ENCODE peak calls at places on chromosomes 5 and 9, in four cellular contexts. W is fibroblast of lung, C is lower lobe of right lung, G is IMR-90. N is an unnamed sample.
A peak's percentile ranks its signal among the peaks of the same experiment; 100 is the strongest.

GRCh38 chr5:93899026-93899600 is 157.7 kb upstream of the POU5F2 start:
- DNase-seq in G (no peak), C (no peak), W (no peak), N (no peak)

GRCh38 chr9:109771796-109772525 is 8.0 kb upstream of the PALM2AKAP2 start:
- DNase-seq in W (peak; percentile 81), G (peak; percentile 64), C (no peak), N (no peak)

GRCh38 chr5:38871790-38872551 is 26.2 kb downstream of the OSMR start:
- DNase-seq in C (no peak), W (peak; percentile 99), G (peak; percentile 100), N (no peak)

GRCh38 chr5:67581203-67581602 is 384.6 kb upstream of the CD180 start:
- DNase-seq in C (no peak), G (no peak), W (peak; percentile 29), N (no peak)

GRCh38 chr5:66554211-66554610 is 42.0 kb upstream of the MAST4 start:
- DNase-seq in W (peak; percentile 93), G (no peak), C (no peak), N (no peak)

GRCh38 chr5:24110019-24110615 is 534.7 kb downstream of the CDH10 start:
- DNase-seq in G (no peak), C (no peak), W (peak; percentile 3), N (no peak)

GRCh38 chr5:112419050-112419595 is at the start of gene EPB41L4A:
- DNase-seq in C (peak; percentile 43), G (no peak), W (peak; percentile 8), N (peak; percentile 16)

GRCh38 chr9:92342825-92343488 is 17.2 kb downstream of the CENPP start:
- DNase-seq in C (no peak), W (peak; percentile 45), G (peak; percentile 9), N (no peak)

GRCh38 chr9:117276444-117276843 is 138.4 kb downstream of the ASTN2 start:
- DNase-seq in C (no peak), G (no peak), W (no peak), N (no peak)

GRCh38 chr5:11075010-11075860 is 314.2 kb upstream of the DAP start:
- DNase-seq in G (no peak), C (no peak), W (no peak), N (no peak)

GRCh38 chr5:176540956-176541337 is 3.7 kb upstream of the RNF44 start:
- DNase-seq in W (no peak), C (no peak), G (no peak), N (no peak)

GRCh38 chr9:93501406-93501805 is 48.0 kb upstream of the FAM120AOS start:
- DNase-seq in G (no peak), W (peak; percentile 9), C (no peak), N (no peak)
- H3K27ac ChIP-seq in G (peak overlapping the region; percentile 17), W (peak overlapping the region; percentile 74), C (peak overlapping the region; percentile 75), N (peak overlapping the region; percentile 12)

GRCh38 chr9:94166237-94167054 is 82.2 kb downstream of the PTPDC1 start:
- DNase-seq in G (peak; percentile 99), W (peak; percentile 99), C (peak; percentile 97), N (peak; percentile 98)
- H3K4me1 ChIP-seq in G (no peaks in the 10 kb centered on the region), W (no peaks in the 10 kb centered on the region), C (peaks cover 45% of the 10 kb centered on the region), N (no peaks in the 10 kb centered on the region)

DNA sequence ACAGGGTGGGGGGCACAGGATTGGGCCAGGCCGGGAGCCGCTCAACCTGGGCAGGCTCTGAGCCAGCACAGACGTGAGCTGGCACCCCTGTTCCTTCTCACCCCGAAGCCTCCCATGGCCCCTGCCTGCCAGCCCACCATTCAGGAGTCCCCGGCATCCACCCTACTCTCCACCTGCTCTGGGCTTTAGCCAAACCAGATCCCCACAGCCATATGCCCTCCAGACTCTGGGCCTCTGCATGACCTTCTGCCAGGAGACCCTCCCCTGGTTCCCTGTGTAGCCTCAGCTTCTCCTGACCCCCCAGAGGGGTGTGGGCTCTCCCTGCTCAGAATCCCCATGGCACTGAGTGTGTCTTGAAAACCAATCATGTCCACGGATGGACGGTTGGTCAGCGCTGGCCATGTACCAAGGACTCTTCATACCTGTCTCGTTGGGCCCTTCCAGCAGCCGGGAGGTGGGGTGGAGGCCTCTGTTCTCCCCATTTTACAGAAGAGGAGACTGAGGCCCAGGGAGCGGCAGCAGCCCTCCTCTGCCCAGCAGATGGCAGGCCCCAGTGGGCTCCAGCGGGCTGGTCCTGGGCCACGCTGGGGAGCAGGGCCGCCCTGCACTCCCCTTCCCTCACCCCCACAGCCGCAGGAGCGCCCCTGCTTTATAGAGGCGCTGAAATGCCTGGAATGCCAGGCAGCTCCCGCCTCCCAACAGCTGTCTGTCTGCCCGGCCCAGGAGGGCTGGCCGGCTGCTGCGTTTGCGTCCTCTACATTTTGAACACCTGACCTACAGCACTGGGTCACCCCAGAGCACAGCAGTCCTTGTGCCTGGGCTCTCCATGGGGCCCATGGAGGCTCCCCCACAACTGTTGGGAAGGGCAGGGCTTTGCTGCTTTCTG is 3.5 kb upstream of the MYMK start:
- DNase-seq in C (no peak), W (no peak), G (no peak), N (no peak)
- H3K27ac ChIP-seq in C (peak overlapping the region; percentile 27), W (no peak overlapping the region), G (no peak overlapping the region), N (no peak overlapping the region)

DNA sequence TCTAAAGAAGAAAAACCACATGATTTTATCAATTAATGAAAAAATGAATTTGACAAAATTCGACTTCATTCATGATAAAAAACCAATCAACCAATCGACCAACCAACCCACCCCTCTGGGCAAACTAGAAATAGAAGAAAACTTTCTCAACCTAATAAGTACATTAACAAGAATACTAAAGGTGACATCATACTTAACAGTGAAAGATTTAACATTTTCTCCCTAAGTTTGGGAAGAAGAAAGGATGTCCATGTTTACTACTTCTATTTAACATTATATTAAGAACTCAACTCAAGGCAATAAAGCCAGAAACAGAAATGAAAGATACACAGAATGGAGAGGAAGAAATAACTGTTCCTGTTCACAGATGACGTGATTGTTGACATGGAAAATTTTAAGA is 476.1 kb upstream of the MEF2C start:
- DNase-seq in G (no peak), W (no peak), C (no peak), N (no peak)
- H3K4me1 ChIP-seq in G (no peaks in the 10 kb centered on the region), W (no peaks in the 10 kb centered on the region), C (no peaks in the 10 kb centered on the region), N (no peaks in the 10 kb centered on the region)

GRCh38 chr5:123879071-123879470 is 367.1 kb downstream of the CSNK1G3 start:
- DNase-seq in W (no peak), G (no peak), C (no peak), N (no peak)

GRCh38 chr5:123882305-123882704 is 370.3 kb downstream of the CSNK1G3 start:
- DNase-seq in G (no peak), W (no peak), C (no peak), N (no peak)

GRCh38 chr5:123881791-123882244 is 369.8 kb downstream of the CSNK1G3 start:
- DNase-seq in W (peak; percentile 40), G (peak; percentile 34), C (no peak), N (no peak)

GRCh38 chr5:123880875-123881274 is 368.9 kb downstream of the CSNK1G3 start:
- DNase-seq in C (no peak), W (no peak), G (no peak), N (no peak)

DNA sequence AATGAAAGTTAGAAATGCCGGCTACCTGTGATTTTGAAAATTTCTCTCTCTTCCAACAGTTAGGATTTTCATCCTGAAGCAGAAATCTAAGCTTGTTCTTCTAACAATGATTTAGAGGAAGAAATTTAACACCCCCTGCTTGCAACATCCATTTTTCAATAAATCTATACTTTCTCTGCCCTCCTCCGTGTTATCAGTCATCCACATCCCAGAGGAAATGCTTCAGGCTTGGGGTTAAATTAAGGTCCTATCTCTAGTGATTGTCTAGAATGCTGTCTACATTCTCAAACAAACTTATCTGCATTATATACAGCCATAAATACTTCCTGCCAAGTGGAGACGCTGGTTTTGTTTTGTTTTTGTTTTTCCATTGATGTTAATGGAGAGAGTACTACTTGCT is 371.0 kb downstream of the CSNK1G3 start:
- DNase-seq in G (no peak), W (peak; percentile 28), C (no peak), N (no peak)
- H3K27ac ChIP-seq in G (no peak overlapping the region), W (no peak overlapping the region), C (no peak overlapping the region), N (no peak overlapping the region)